ENCODE peak calls at places on chromosomes 16 and 17, in six cellular contexts. M, J, O, W, K and F are unnamed samples.

GRCh38 chr17:996554-997344 is at the start of gene TIMM22:
- DNase-seq in K (peak), W (peak), O (peak), M (peak), J (peak), F (peak)

GRCh38 chr16:88940196-88941050 is 36.6 kb downstream of the CBFA2T3 start:
- DNase-seq in O (no peak), W (no peak), M (no peak), K (peak), J (no peak), F (no peak)

GRCh38 chr17:40451420-40451819 is 8.2 kb downstream of the IGFBP4 start:
- DNase-seq in O (no peak), J (peak), W (no peak), K (peak), M (no peak), F (no peak)

GRCh38 chr16:3654249-3654991 is at the start of gene DNASE1:
- DNase-seq in J (no peak), O (peak), M (no peak), W (peak), K (peak), F (peak)

GRCh38 chr17:57092171-57092570 is 7.1 kb downstream of the AKAP1 start:
- DNase-seq in J (no peak), O (no peak), M (no peak), W (no peak), K (no peak), F (peak)

GRCh38 chr16:85924675-85925074 is 25.7 kb downstream of the IRF8 start:
- DNase-seq in M (no peak), J (no peak), W (no peak), O (no peak), K (no peak), F (no peak)

GRCh38 chr16:79647586-79647985 is 47.0 kb upstream of the MAF start:
- DNase-seq in M (no peak), W (no peak), J (no peak), O (no peak), K (no peak), F (no peak)

GRCh38 chr17:70295329-70295728 is 126.0 kb downstream of the KCNJ2 start:
- DNase-seq in J (no peak), O (no peak), K (no peak), M (no peak), W (peak), F (peak)

GRCh38 chr16:50665128-50665878 is 15.8 kb downstream of the SNX20 start:
- DNase-seq in W (peak), M (no peak), O (peak), J (peak), K (peak), F (peak)

GRCh38 chr17:50290074-50290702 is 15.9 kb downstream of the TMEM92 start:
- DNase-seq in O (no peak), M (peak), J (no peak), W (peak), K (no peak), F (peak)

GRCh38 chr17:72474740-72475477 is 354.1 kb downstream of the SOX9 start:
- DNase-seq in M (no peak), J (no peak), W (no peak), O (no peak), K (no peak), F (no peak)

GRCh38 chr17:35052780-35053179 is 10.7 kb downstream of the RFFL start:
- DNase-seq in J (no peak), K (no peak), O (no peak), M (no peak), W (no peak), F (no peak)

GRCh38 chr16:27174798-27175197 is 28.5 kb upstream of the KDM8 start:
- DNase-seq in K (no peak), M (peak), J (no peak), O (no peak), W (no peak), F (no peak)

GRCh38 chr16:28990375-28991040 is 5.7 kb downstream of the LAT start:
- DNase-seq in O (no peak), J (no peak), M (no peak), W (no peak), K (no peak), F (no peak)

GRCh38 chr16:85428168-85428898 is 184.8 kb upstream of the GSE1 start:
- DNase-seq in K (no peak), J (no peak), O (peak), M (no peak), W (no peak), F (no peak)